ENCODE peak calls at places on chromosome 11, in ten cellular contexts. F is thyroid gland; J is brain microvascular endothelial cell; C is CD4-positive, alpha-beta T cell; O is WERI-Rb-1; Y is IMR-90; I is endothelial cell; G is right atrium auricular region; A is HCT116; K is PC-3. S is an unnamed sample.

GRCh38 chr11:89168396-89168795 is 9.3 kb upstream of the TYR start:
- DNase-seq in F (no peak), J (no peak), C (no peak), O (no peak), Y (no peak), I (no peak), G (no peak), A (no peak), K (no peak), S (no peak)

GRCh38 chr11:72738199-72739141 is 13.7 kb downstream of the ARAP1 start:
- DNase-seq in F (peak; percentile 95), J (no peak), C (no peak), O (no peak), Y (peak; percentile 33), I (no peak), G (peak; percentile 79), A (no peak), K (peak; percentile 40), S (no peak)

GRCh38 chr11:33801821-33802413 is 27.6 kb upstream of the FBXO3 start:
- DNase-seq in F (no peak), J (no peak), C (no peak), O (peak; percentile 25), Y (no peak), I (no peak), G (no peak), A (peak; percentile 0), K (peak; percentile 16), S (peak; percentile 31)

GRCh38 chr11:11293798-11294611 is 59.0 kb downstream of the CSNK2A3 start:
- DNase-seq in F (no peak), J (no peak), C (no peak), O (no peak), Y (no peak), I (no peak), G (no peak), A (no peak), K (no peak), S (no peak)

GRCh38 chr11:15750535-15751297 is 605.6 kb downstream of the SOX6 start:
- DNase-seq in F (no peak), J (no peak), C (no peak), O (no peak), Y (no peak), I (no peak), G (no peak), A (no peak), K (no peak), S (no peak)

GRCh38 chr11:65662802-65663633 is at the start of gene RELA:
- DNase-seq in F (peak; percentile 90), J (peak; percentile 89), C (peak; percentile 91), O (peak; percentile 89), Y (peak; percentile 93), I (peak; percentile 94), G (peak; percentile 94), A (peak; percentile 84), K (peak; percentile 95), S (peak; percentile 91)

GRCh38 chr11:64764753-64765152 is 5.0 kb upstream of the PYGM start:
- DNase-seq in F (no peak), J (no peak), C (no peak), O (no peak), Y (no peak), I (no peak), G (no peak), A (no peak), K (no peak), S (no peak)

GRCh38 chr11:46309669-46310288 is 32.3 kb downstream of the CREB3L1 start:
- DNase-seq in F (no peak), J (no peak), C (no peak), O (no peak), Y (no peak), I (no peak), G (no peak), A (peak; percentile 48), K (peak; percentile 68), S (no peak)

GRCh38 chr11:118607401-118608267 is at the start of gene PHLDB1:
- DNase-seq in F (peak; percentile 67), J (peak; percentile 60), C (peak; percentile 50), O (peak; percentile 75), Y (peak; percentile 67), I (peak; percentile 62), G (peak; percentile 73), A (no peak), K (peak; percentile 64), S (peak; percentile 64)

GRCh38 chr11:73976451-73977151 is 6.0 kb downstream of the UCP2 start:
- DNase-seq in F (no peak), J (no peak), C (no peak), O (no peak), Y (no peak), I (no peak), G (no peak), A (no peak), K (no peak), S (no peak)

GRCh38 chr11:118883368-118884071 is at the start of gene CXCR5:
- DNase-seq in F (no peak), J (peak; percentile 26), C (peak; percentile 62), O (no peak), Y (peak; percentile 35), I (no peak), G (no peak), A (no peak), K (no peak), S (no peak)

GRCh38 chr11:74611369-74611861 is 19.0 kb downstream of the POLD3 start:
- DNase-seq in F (no peak), J (no peak), C (no peak), O (no peak), Y (peak; percentile 87), I (no peak), G (no peak), A (peak; percentile 33), K (peak; percentile 68), S (no peak)

GRCh38 chr11:130899106-130899505 is 17.2 kb downstream of the SNX19 start:
- DNase-seq in F (no peak), J (no peak), C (no peak), O (no peak), Y (no peak), I (no peak), G (no peak), A (no peak), K (no peak), S (no peak)

GRCh38 chr11:10900686-10901415 is 43.0 kb upstream of the ZBED5 start:
- DNase-seq in F (no peak), J (no peak), C (no peak), O (no peak), Y (peak; percentile 57), I (no peak), G (no peak), A (no peak), K (peak; percentile 64), S (no peak)

GRCh38 chr11:36186340-36186739 is 102.9 kb downstream of the COMMD9 start:
- DNase-seq in F (no peak), J (peak; percentile 20), C (no peak), O (no peak), Y (peak; percentile 87), I (no peak), G (no peak), A (no peak), K (peak; percentile 10), S (no peak)

GRCh38 chr11:109421981-109422590 is at the start of gene C11orf87:
- DNase-seq in F (no peak), J (no peak), C (no peak), O (peak; percentile 37), Y (no peak), I (peak; percentile 52), G (no peak), A (no peak), K (no peak), S (peak; percentile 67)

GRCh38 chr11:37946155-37946766 is 1348.2 kb upstream of the RAG2 start:
- DNase-seq in F (peak; percentile 18), J (peak; percentile 62), C (no peak), O (peak; percentile 36), Y (peak; percentile 27), I (peak; percentile 54), G (no peak), A (no peak), K (peak; percentile 54), S (peak; percentile 35)

GRCh38 chr11:63805844-63806415 is 7.3 kb upstream of the SPINDOC start:
- DNase-seq in F (no peak), J (peak; percentile 23), C (no peak), O (no peak), Y (no peak), I (no peak), G (peak; percentile 59), A (no peak), K (no peak), S (no peak)

GRCh38 chr11:43359432-43359818 is 705 bp downstream of the TTC17 start:
- DNase-seq in F (no peak), J (peak; percentile 17), C (peak; percentile 3), O (no peak), Y (peak; percentile 28), I (peak; percentile 18), G (no peak), A (no peak), K (peak; percentile 23), S (no peak)
- TF ChIP-seq CTCF in F (no peak), J (peak; percentile 12), C (no peak), O (no peak), Y (no peak), I (no peak), G (no peak), A (no peak), K (no peak), S (no peak)

GRCh38 chr11:83694191-83694905 is 408.2 kb upstream of the CCDC90B start:
- DNase-seq in F (no peak), J (no peak), C (no peak), O (no peak), Y (no peak), I (no peak), G (no peak), A (no peak), K (no peak), S (no peak)
- TF ChIP-seq CTCF in F (no peak), J (no peak), C (no peak), O (no peak), Y (no peak), I (no peak), G (no peak), A (no peak), K (no peak), S (no peak)

DNA sequence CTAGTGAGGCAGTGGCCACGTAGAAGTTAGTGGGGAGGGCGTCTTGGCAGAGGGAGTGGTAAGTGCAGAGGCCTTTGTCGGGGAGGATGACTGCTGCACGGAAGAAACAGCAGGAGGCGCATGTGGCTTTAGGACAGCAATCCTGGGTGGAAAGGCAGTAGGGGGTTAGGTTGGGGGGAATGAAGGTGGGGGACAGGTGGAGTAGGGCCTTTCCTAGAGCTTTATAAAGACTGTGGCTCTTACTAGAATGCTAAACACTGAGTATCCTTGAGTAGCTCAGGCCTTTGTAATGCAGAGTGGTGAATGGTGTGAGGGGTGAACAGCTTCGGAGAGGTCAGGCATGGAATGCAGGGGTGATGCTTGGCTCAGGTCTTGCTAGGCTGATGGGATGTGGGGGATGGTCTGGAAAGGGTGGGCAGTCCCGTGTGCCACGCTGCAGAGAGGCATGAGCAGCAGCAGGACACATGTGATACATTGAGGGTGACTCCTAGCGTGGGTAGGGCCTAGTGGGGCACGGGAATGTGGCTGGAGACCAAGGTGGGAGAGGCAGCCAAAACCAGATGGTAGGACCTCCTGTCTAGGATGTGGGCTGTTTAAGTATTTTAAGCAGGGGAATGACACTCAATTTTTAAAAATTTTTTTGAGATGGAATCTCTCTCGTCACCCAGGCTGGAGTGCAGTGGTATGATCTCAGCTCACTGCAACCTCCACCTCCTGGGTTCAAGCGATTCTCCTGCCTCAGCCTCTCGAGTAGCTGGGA is 19.2 kb downstream of the AP2A2 start:
- DNase-seq in F (no peak), J (no peak), C (no peak), O (no peak), Y (peak; percentile 45), I (no peak), G (no peak), A (no peak), K (no peak), S (no peak)
- TF ChIP-seq CTCF in F (no peak), J (peak; percentile 56), C (no peak), O (peak; percentile 19), Y (peak; percentile 34), I (no peak), G (no peak), A (no peak), K (no peak), S (no peak)

GRCh38 chr11:128551641-128552335 is 35.6 kb downstream of the ETS1 start:
- DNase-seq in F (no peak), J (no peak), C (no peak), O (no peak), Y (no peak), I (no peak), G (no peak), A (no peak), K (peak; percentile 35), S (no peak)
- TF ChIP-seq CTCF in F (no peak), J (no peak), C (no peak), O (no peak), Y (no peak), I (no peak), G (no peak), A (no peak), K (no peak), S (no peak)

S was measured in nephron progenitor cell.